ENCODE peak calls at places on chromosomes 12 and 14, in eight cellular contexts. Y is glutamatergic neuron; S is GDM1; Q is T-helper 2 cell; P is mucosa of descending colon; B is neural crest cell; Z is NCI-H460; J is stimulated activated CD4-positive, alpha-beta T cell treated with anti-CD3 and anti-CD28 coated beads, Interleukin-2, amount 100 ng/mL, for 48 hours. U is an unnamed sample.

GRCh38 chr12:93982847-93983315 is 165.5 kb upstream of the PLXNC1 start:
- DNase-seq in Y (no peak), S (no peak), Q (peak), P (no peak), B (no peak), Z (no peak), J (no peak), U (peak)

GRCh38 chr12:1633459-1633858 is 4.4 kb downstream of the WNT5B start:
- DNase-seq in Y (no peak), S (no peak), Q (no peak), P (no peak), B (no peak), Z (no peak), J (no peak), U (no peak)

GRCh38 chr14:45679852-45680251 is 426.9 kb upstream of the MIS18BP1 start:
- DNase-seq in Y (no peak), S (no peak), Q (no peak), P (no peak), B (no peak), Z (peak), J (no peak), U (no peak)

GRCh38 chr12:14416658-14417057 is 51.2 kb downstream of the ATF7IP start:
- DNase-seq in Y (no peak), S (peak), Q (peak), P (no peak), B (peak), Z (no peak), J (no peak), U (peak)

GRCh38 chr12:64125913-64126312 is 96.2 kb downstream of the KICS2 start:
- DNase-seq in Y (no peak), S (no peak), Q (no peak), P (no peak), B (no peak), Z (no peak), J (no peak), U (no peak)

GRCh38 chr14:95040723-95041476 is 116.4 kb downstream of the DICER1 start:
- DNase-seq in Y (no peak), S (no peak), Q (no peak), P (no peak), B (no peak), Z (no peak), J (no peak), U (no peak)

GRCh38 chr12:124385219-124385969 is 90.5 kb downstream of the RFLNA start:
- DNase-seq in Y (no peak), S (no peak), Q (no peak), P (no peak), B (no peak), Z (peak), J (no peak), U (no peak)

GRCh38 chr12:19031032-19031431 is 98.5 kb upstream of the PLEKHA5 start:
- DNase-seq in Y (no peak), S (no peak), Q (no peak), P (no peak), B (no peak), Z (peak), J (no peak), U (no peak)

GRCh38 chr12:3913278-3913677 is 40.1 kb upstream of the PARP11 start:
- DNase-seq in Y (no peak), S (no peak), Q (no peak), P (no peak), B (no peak), Z (no peak), J (no peak), U (no peak)

GRCh38 chr12:93025145-93026103 is 96.3 kb upstream of the EEA1 start:
- DNase-seq in Y (no peak), S (peak), Q (peak), P (peak), B (no peak), Z (peak), J (no peak), U (no peak)

GRCh38 chr12:29639893-29640495 is 142.5 kb upstream of the OVCH1 start:
- DNase-seq in Y (no peak), S (no peak), Q (no peak), P (no peak), B (no peak), Z (no peak), J (no peak), U (no peak)

GRCh38 chr14:72024043-72024407 is 91.8 kb downstream of the RGS6 start:
- DNase-seq in Y (peak), S (peak), Q (peak), P (peak), B (no peak), Z (peak), J (no peak), U (peak)

GRCh38 chr14:68361231-68361630 is 431.6 kb downstream of the ZFP36L1 start:
- DNase-seq in Y (no peak), S (no peak), Q (no peak), P (no peak), B (no peak), Z (no peak), J (no peak), U (no peak)

GRCh38 chr12:53057816-53058500 is 8.1 kb downstream of the TNS2 start:
- DNase-seq in Y (no peak), S (no peak), Q (no peak), P (no peak), B (no peak), Z (no peak), J (no peak), U (no peak)

GRCh38 chr14:74347096-74347794 is 1.0 kb upstream of the VRTN start:
- DNase-seq in Y (no peak), S (no peak), Q (no peak), P (no peak), B (no peak), Z (no peak), J (no peak), U (no peak)

GRCh38 chr14:100022772-100023451 is 42.3 kb upstream of the EVL start:
- DNase-seq in Y (no peak), S (no peak), Q (no peak), P (peak), B (no peak), Z (no peak), J (no peak), U (no peak)

GRCh38 chr12:91685917-91686316 is 459.7 kb downstream of the BTG1 start:
- DNase-seq in Y (no peak), S (no peak), Q (peak), P (no peak), B (no peak), Z (no peak), J (no peak), U (no peak)

GRCh38 chr12:95790025-95790911 is at the start of gene NTN4:
- DNase-seq in Y (peak), S (no peak), Q (peak), P (peak), B (peak), Z (no peak), J (no peak), U (peak)

GRCh38 chr12:113222730-113223531 is 1.7 kb downstream of the TPCN1 start:
- DNase-seq in Y (no peak), S (peak), Q (peak), P (peak), B (no peak), Z (peak), J (no peak), U (no peak)

GRCh38 chr12:53213348-53213747 is 6.3 kb upstream of the ITGB7 start:
- DNase-seq in Y (peak), S (peak), Q (peak), P (peak), B (peak), Z (peak), J (peak), U (peak)

GRCh38 chr12:116615141-116615861 is 56.1 kb downstream of the MAP1LC3B2 start:
- DNase-seq in Y (no peak), S (no peak), Q (no peak), P (no peak), B (no peak), Z (no peak), J (no peak), U (no peak)

GRCh38 chr12:129579879-129580278 is 323.9 kb downstream of the TMEM132D start:
- DNase-seq in Y (no peak), S (no peak), Q (no peak), P (no peak), B (no peak), Z (no peak), J (no peak), U (no peak)

GRCh38 chr12:5072326-5072725 is 28.6 kb downstream of the KCNA5 start:
- DNase-seq in Y (no peak), S (no peak), Q (no peak), P (no peak), B (no peak), Z (no peak), J (no peak), U (peak)

GRCh38 chr12:42584539-42585174 is 4.9 kb downstream of the PRICKLE1 start:
- DNase-seq in Y (no peak), S (no peak), Q (no peak), P (no peak), B (no peak), Z (no peak), J (no peak), U (no peak)

GRCh38 chr14:96056509-96057422 is 17.6 kb downstream of the C14orf132 start:
- DNase-seq in Y (no peak), S (no peak), Q (no peak), P (no peak), B (no peak), Z (no peak), J (no peak), U (peak)

GRCh38 chr12:48329199-48329939 is 21.4 kb downstream of the ZNF641 start:
- DNase-seq in Y (no peak), S (no peak), Q (no peak), P (no peak), B (no peak), Z (no peak), J (no peak), U (no peak)

GRCh38 chr14:99758121-99758871 is 34.9 kb upstream of the EML1 start:
- DNase-seq in Y (peak), S (no peak), Q (no peak), P (no peak), B (no peak), Z (no peak), J (no peak), U (no peak)

GRCh38 chr14:73785336-73785833 is 66.2 kb upstream of the PTGR2 start:
- DNase-seq in Y (no peak), S (no peak), Q (no peak), P (peak), B (no peak), Z (peak), J (no peak), U (peak)

GRCh38 chr14:91387135-91387849 is 30.3 kb downstream of the CCDC88C start:
- DNase-seq in Y (peak), S (no peak), Q (no peak), P (no peak), B (no peak), Z (no peak), J (no peak), U (peak)

GRCh38 chr14:55115433-55115832 is 13.6 kb upstream of the LGALS3 start:
- DNase-seq in Y (no peak), S (no peak), Q (no peak), P (no peak), B (no peak), Z (no peak), J (no peak), U (no peak)